ENCODE peak calls at places on chromosome 15, in five cellular contexts. One of them, this sample, is unnamed.

GRCh38 chr15:96213045-96213444 is 117.5 kb upstream of the NR2F2 start:
- DNase-seq in cardiac muscle cell: no peak
- DNase-seq in sigmoid colon: no peak
- DNase-seq in foreskin fibroblast: no peak
- DNase-seq in WTC11: no peak
- DNase-seq in this sample: no peak

GRCh38 chr15:64697911-64698369 is 77.4 kb downstream of the RBPMS2 start:
- DNase-seq in cardiac muscle cell: no peak
- DNase-seq in sigmoid colon: no peak
- DNase-seq in foreskin fibroblast: peak; percentile 51
- DNase-seq in WTC11: no peak
- DNase-seq in this sample: no peak

GRCh38 chr15:55916666-55917409 is 76.6 kb downstream of the NEDD4 start:
- DNase-seq in cardiac muscle cell: peak; percentile 50
- DNase-seq in sigmoid colon: no peak
- DNase-seq in foreskin fibroblast: peak; percentile 92
- DNase-seq in WTC11: no peak
- DNase-seq in this sample: no peak

GRCh38 chr15:91891788-91892187 is 38.3 kb downstream of the SLCO3A1 start:
- DNase-seq in cardiac muscle cell: no peak
- DNase-seq in sigmoid colon: no peak
- DNase-seq in foreskin fibroblast: no peak
- DNase-seq in WTC11: no peak
- DNase-seq in this sample: no peak

GRCh38 chr15:48748535-48748934 is 62.3 kb downstream of the CEP152 start:
- DNase-seq in cardiac muscle cell: peak; percentile 30
- DNase-seq in sigmoid colon: no peak
- DNase-seq in foreskin fibroblast: peak; percentile 25
- DNase-seq in WTC11: no peak
- DNase-seq in this sample: no peak

GRCh38 chr15:48774484-48774883 is 36.4 kb downstream of the CEP152 start:
- DNase-seq in cardiac muscle cell: no peak
- DNase-seq in sigmoid colon: no peak
- DNase-seq in foreskin fibroblast: no peak
- DNase-seq in WTC11: no peak
- DNase-seq in this sample: no peak

GRCh38 chr15:43509002-43509922 is 8.1 kb upstream of the MAP1A start:
- DNase-seq in cardiac muscle cell: peak; percentile 44
- DNase-seq in sigmoid colon: peak; percentile 86
- DNase-seq in foreskin fibroblast: peak; percentile 85
- DNase-seq in WTC11: no peak
- DNase-seq in this sample: peak; percentile 59

GRCh38 chr15:48855501-48856440 is 22.2 kb upstream of the EID1 start:
- DNase-seq in cardiac muscle cell: peak; percentile 85
- DNase-seq in sigmoid colon: no peak
- DNase-seq in foreskin fibroblast: peak; percentile 77
- DNase-seq in WTC11: no peak
- DNase-seq in this sample: no peak

GRCh38 chr15:79644091-79644490 is 212.0 kb downstream of the MINAR1 start:
- DNase-seq in cardiac muscle cell: peak; percentile 59
- DNase-seq in sigmoid colon: no peak
- DNase-seq in foreskin fibroblast: peak; percentile 92
- DNase-seq in WTC11: no peak
- DNase-seq in this sample: no peak

GRCh38 chr15:78360426-78360825 is 20.3 kb downstream of the CRABP1 start:
- DNase-seq in cardiac muscle cell: peak; percentile 34
- DNase-seq in sigmoid colon: peak; percentile 88
- DNase-seq in foreskin fibroblast: peak; percentile 72
- DNase-seq in WTC11: no peak
- DNase-seq in this sample: no peak

GRCh38 chr15:88711806-88712205 is 73.0 kb downstream of the ISG20 start:
- DNase-seq in cardiac muscle cell: no peak
- DNase-seq in sigmoid colon: no peak
- DNase-seq in foreskin fibroblast: no peak
- DNase-seq in WTC11: no peak
- DNase-seq in this sample: no peak

GRCh38 chr15:63602595-63602994 is 5.4 kb downstream of the FBXL22 start:
- DNase-seq in cardiac muscle cell: no peak
- DNase-seq in sigmoid colon: no peak
- DNase-seq in foreskin fibroblast: no peak
- DNase-seq in WTC11: no peak
- DNase-seq in this sample: no peak

GRCh38 chr15:78943692-78944091 is 1.2 kb downstream of the CTSH start:
- DNase-seq in cardiac muscle cell: no peak
- DNase-seq in sigmoid colon: no peak
- DNase-seq in foreskin fibroblast: no peak
- DNase-seq in WTC11: no peak
- DNase-seq in this sample: no peak

GRCh38 chr15:78681306-78682012 is 40.4 kb upstream of the CHRNB4 start:
- DNase-seq in cardiac muscle cell: no peak
- DNase-seq in sigmoid colon: no peak
- DNase-seq in foreskin fibroblast: no peak
- DNase-seq in WTC11: no peak
- DNase-seq in this sample: no peak

GRCh38 chr15:52171386-52171785 is 19.8 kb downstream of the GNB5 start:
- DNase-seq in cardiac muscle cell: peak; percentile 21
- DNase-seq in sigmoid colon: no peak
- DNase-seq in foreskin fibroblast: peak; percentile 50
- DNase-seq in WTC11: no peak
- DNase-seq in this sample: no peak

GRCh38 chr15:67892559-67893377 is 52.9 kb upstream of the RNU6-1 start:
- DNase-seq in cardiac muscle cell: peak; percentile 50
- DNase-seq in sigmoid colon: peak; percentile 81
- DNase-seq in foreskin fibroblast: no peak
- DNase-seq in WTC11: no peak
- DNase-seq in this sample: no peak

GRCh38 chr15:72813345-72814004 is 29.9 kb upstream of the ADPGK start:
- DNase-seq in cardiac muscle cell: no peak
- DNase-seq in sigmoid colon: no peak
- DNase-seq in foreskin fibroblast: no peak
- DNase-seq in WTC11: peak; percentile 32
- DNase-seq in this sample: no peak

GRCh38 chr15:67832965-67833503 is 6.8 kb downstream of the RNU6-1 start:
- DNase-seq in cardiac muscle cell: no peak
- DNase-seq in sigmoid colon: peak; percentile 55
- DNase-seq in foreskin fibroblast: no peak
- DNase-seq in WTC11: peak; percentile 64
- DNase-seq in this sample: no peak

GRCh38 chr15:51366911-51367310 is 25.5 kb downstream of the GLDN start:
- DNase-seq in cardiac muscle cell: peak; percentile 85
- DNase-seq in sigmoid colon: no peak
- DNase-seq in foreskin fibroblast: peak; percentile 85
- DNase-seq in WTC11: no peak
- DNase-seq in this sample: no peak

GRCh38 chr15:99057697-99058420 is 47.0 kb upstream of the SYNM start:
- DNase-seq in cardiac muscle cell: no peak
- DNase-seq in sigmoid colon: peak; percentile 67
- DNase-seq in foreskin fibroblast: no peak
- DNase-seq in WTC11: no peak
- DNase-seq in this sample: peak; percentile 59

GRCh38 chr15:85624241-85624855 is 170.4 kb downstream of the KLHL25 start:
- DNase-seq in cardiac muscle cell: peak; percentile 62
- DNase-seq in sigmoid colon: no peak
- DNase-seq in foreskin fibroblast: peak; percentile 58
- DNase-seq in WTC11: no peak
- DNase-seq in this sample: no peak

DNA sequence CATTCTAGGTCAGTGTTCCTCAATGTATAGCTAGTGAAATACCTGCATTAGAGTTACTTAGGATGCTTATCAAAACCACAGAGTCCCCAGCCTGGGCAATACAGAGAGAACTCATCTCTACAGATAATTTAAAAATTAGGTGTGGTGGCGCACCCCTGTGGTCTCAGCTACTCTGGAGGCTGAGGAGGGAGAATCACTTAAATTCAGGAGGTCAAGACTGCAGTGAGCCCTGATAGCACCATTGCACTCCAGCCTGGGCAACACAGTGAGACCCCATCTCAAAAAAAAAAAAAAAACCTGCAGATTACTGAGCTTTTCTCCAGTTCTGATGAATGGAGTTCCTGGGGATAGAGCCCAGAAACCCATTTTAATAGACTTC is 10.1 kb upstream of the MINDY2 start:
- DNase-seq in cardiac muscle cell: no peak
- DNase-seq in sigmoid colon: no peak
- DNase-seq in foreskin fibroblast: no peak
- DNase-seq in WTC11: no peak
- DNase-seq in this sample: no peak
- TF ChIP-seq CTCF in cardiac muscle cell: no peak
- TF ChIP-seq CTCF in sigmoid colon: no peak
- TF ChIP-seq CTCF in foreskin fibroblast: no peak
- TF ChIP-seq CTCF in WTC11: no peak
- TF ChIP-seq CTCF in this sample: no peak

DNA sequence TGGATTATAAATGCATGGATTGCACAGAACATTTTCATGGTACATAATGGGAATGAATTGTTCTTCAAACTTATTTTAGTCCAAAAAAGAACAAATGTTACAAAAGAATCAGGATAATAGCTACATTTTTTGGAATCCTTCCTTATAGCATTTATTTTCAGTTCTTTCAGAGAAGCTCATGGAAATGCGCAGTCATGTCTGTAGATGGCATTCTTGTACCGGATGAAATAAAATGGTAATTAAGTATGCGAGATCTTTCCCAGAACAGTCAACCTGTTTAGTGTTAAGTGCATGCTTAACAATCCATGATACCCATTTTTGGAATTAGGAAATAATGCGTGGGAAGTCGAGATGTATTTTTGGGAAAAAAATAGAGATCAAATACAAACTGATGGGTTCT is 38.2 kb upstream of the GOLGA8B start:
- DNase-seq in cardiac muscle cell: peak; percentile 7
- DNase-seq in sigmoid colon: no peak
- DNase-seq in foreskin fibroblast: peak; percentile 68
- DNase-seq in WTC11: no peak
- DNase-seq in this sample: no peak
- TF ChIP-seq CTCF in cardiac muscle cell: no peak
- TF ChIP-seq CTCF in sigmoid colon: peak; percentile 42
- TF ChIP-seq CTCF in foreskin fibroblast: peak; percentile 36
- TF ChIP-seq CTCF in WTC11: no peak
- TF ChIP-seq CTCF in this sample: no peak

DNA sequence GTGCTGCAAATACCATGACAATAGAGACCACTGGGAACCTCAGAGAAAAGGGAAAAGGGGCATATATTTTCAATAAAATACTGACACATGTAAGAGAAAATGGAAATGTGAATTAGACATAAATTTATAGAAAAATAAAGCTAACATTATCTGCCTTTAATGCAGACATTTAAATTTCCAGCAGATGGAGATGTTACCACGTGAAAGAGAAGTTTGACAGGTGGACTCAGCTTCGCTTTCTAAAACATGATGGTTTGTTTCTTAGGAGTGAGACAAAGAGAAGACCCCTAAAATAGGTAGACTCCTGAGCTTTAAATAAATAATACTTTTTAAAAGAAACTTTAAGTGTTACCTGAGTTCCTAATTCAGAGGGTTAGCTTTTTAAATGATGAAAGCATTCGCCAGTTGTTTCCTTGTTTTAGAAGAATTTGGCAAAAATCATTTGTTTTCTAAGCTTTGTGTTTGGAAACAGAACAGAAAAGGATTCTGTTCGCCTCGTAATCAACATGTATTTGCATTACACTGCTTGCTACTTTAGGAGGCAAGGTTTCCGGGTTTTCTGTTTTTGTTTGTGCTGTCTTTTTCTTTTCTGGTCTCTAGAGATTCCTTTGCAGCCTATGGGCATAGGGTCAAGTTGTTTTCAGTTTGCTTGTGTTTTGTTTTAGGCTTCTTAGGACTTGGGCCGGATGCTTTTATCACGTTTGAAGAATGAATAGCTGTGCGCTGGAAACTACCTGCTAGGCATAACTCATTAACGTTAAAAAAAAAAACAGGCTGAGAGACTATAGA is 271.4 kb downstream of the THSD4 start:
- DNase-seq in cardiac muscle cell: peak; percentile 30
- DNase-seq in sigmoid colon: no peak
- DNase-seq in foreskin fibroblast: no peak
- DNase-seq in WTC11: no peak
- DNase-seq in this sample: no peak
- TF ChIP-seq CTCF in cardiac muscle cell: peak; percentile 28
- TF ChIP-seq CTCF in sigmoid colon: no peak
- TF ChIP-seq CTCF in foreskin fibroblast: no peak
- TF ChIP-seq CTCF in WTC11: no peak
- TF ChIP-seq CTCF in this sample: no peak

DNA sequence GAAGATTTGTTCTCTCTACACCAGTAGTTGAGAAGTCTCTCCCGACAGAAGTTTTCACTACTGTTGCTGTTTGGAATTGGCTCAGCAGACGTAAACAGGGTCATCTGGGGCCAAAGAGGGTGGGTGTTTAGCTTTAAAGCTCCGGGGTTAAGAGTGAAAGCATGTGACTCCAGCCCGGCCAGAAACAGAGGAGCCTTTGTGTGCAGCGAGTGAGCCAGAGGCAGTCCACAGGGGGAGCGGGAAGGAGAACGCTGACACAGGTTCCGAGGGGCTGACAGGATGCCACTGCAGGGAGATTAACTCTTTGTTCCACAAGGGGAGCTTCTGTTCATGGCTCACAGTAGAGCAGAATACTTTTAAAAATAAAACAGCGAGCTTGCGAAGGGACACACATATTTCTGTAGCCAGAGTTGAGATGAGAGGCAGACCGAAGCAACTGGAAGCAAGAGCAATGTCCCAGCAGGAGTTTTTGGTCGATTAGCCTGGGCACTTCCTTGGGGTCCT is 26.9 kb downstream of the BMF start:
- DNase-seq in cardiac muscle cell: peak; percentile 94
- DNase-seq in sigmoid colon: peak; percentile 86
- DNase-seq in foreskin fibroblast: peak; percentile 80
- DNase-seq in WTC11: peak; percentile 64
- DNase-seq in this sample: peak; percentile 84
- TF ChIP-seq CTCF in cardiac muscle cell: peak; percentile 14
- TF ChIP-seq CTCF in sigmoid colon: no peak
- TF ChIP-seq CTCF in foreskin fibroblast: no peak
- TF ChIP-seq CTCF in WTC11: no peak
- TF ChIP-seq CTCF in this sample: no peak

DNA sequence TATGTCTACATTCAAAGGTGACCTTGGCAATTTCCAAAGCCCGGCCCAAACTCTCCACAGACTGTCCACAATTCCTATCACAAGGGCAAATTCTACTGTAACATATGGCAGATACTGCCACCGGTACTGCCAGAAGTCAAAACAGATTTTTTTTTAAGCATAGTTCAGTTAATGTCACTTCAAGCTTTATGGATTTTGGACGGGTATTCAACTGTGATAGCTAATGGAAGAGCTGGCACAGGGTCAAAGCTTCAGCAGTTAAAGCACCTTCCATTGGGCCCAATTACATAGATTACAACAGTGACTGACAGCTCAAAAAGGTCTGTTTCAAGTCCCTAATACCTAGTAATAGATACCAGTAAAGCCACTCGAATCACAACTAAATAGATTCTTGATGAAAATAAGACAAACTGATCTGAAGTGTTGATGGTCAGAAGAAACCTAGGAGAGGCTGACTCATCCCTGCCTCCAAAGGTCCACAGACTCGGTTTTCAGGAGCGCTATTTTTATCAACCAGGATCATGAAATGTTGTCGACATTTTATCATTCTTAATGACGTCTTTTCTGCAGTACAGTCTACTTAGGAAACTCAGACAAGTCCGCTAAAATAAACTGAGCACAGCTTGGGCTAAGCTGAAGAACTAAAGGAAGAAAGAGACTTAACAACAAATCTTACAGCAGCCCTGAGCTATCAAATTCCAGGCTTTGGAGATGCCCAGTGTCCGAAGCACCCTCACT is 38.7 kb downstream of the ANXA2 start:
- DNase-seq in cardiac muscle cell: peak; percentile 68
- DNase-seq in sigmoid colon: no peak
- DNase-seq in foreskin fibroblast: peak; percentile 61
- DNase-seq in WTC11: no peak
- DNase-seq in this sample: no peak
- TF ChIP-seq CTCF in cardiac muscle cell: no peak
- TF ChIP-seq CTCF in sigmoid colon: no peak
- TF ChIP-seq CTCF in foreskin fibroblast: no peak
- TF ChIP-seq CTCF in WTC11: no peak
- TF ChIP-seq CTCF in this sample: no peak

GRCh38 chr15:101256756-101257155 is 4.9 kb upstream of the CHSY1 start:
- DNase-seq in cardiac muscle cell: no peak
- DNase-seq in sigmoid colon: no peak
- DNase-seq in foreskin fibroblast: no peak
- DNase-seq in WTC11: no peak
- DNase-seq in this sample: no peak
- TF ChIP-seq CTCF in cardiac muscle cell: peak; percentile 27
- TF ChIP-seq CTCF in sigmoid colon: no peak
- TF ChIP-seq CTCF in foreskin fibroblast: peak; percentile 32
- TF ChIP-seq CTCF in WTC11: peak; percentile 31
- TF ChIP-seq CTCF in this sample: no peak